ENCODE peak calls at places on chromosomes 1 and 21, in eight cellular contexts. B, H, S, X, E, O, L and Q are unnamed samples.
A peak's percentile ranks its signal among the peaks of the same experiment; 100 is the strongest.

GRCh38 chr1:6127587-6128163 is 52.4 kb downstream of the CHD5 start:
- DNase-seq in B (peak; percentile 23), H (peak; percentile 73), S (peak; percentile 72), X (no peak), E (peak; percentile 49), O (peak; percentile 37), L (peak; percentile 69), Q (no peak)

GRCh38 chr1:225482489-225482950 is 54.7 kb upstream of the LBR start:
- DNase-seq in B (peak; percentile 57), H (no peak), S (peak; percentile 83), X (peak; percentile 55), E (no peak), O (peak; percentile 53), L (no peak), Q (no peak)

GRCh38 chr21:42459583-42460215 is 36.3 kb downstream of the RSPH1 start:
- DNase-seq in B (no peak), H (no peak), S (no peak), X (peak; percentile 32), E (no peak), O (no peak), L (no peak), Q (no peak)

GRCh38 chr1:53368314-53369033 is 40.6 kb upstream of the LRP8 start:
- DNase-seq in B (no peak), H (no peak), S (peak; percentile 3), X (peak; percentile 58), E (no peak), O (no peak), L (no peak), Q (peak; percentile 30)

GRCh38 chr1:186008920-186009737 is 274.9 kb downstream of the HMCN1 start:
- DNase-seq in B (peak; percentile 45), H (no peak), S (peak; percentile 58), X (no peak), E (no peak), O (peak; percentile 66), L (no peak), Q (no peak)

GRCh38 chr21:35677298-35677841 is 383.0 kb downstream of the SETD4 start:
- DNase-seq in B (no peak), H (no peak), S (no peak), X (no peak), E (no peak), O (no peak), L (no peak), Q (no peak)

GRCh38 chr1:53589043-53589887 is 130.1 kb downstream of the DMRTB1 start:
- DNase-seq in B (no peak), H (no peak), S (no peak), X (peak; percentile 42), E (no peak), O (no peak), L (no peak), Q (no peak)

GRCh38 chr21:45279446-45280177 is 8.1 kb downstream of the POFUT2 start:
- DNase-seq in B (no peak), H (no peak), S (no peak), X (peak; percentile 56), E (no peak), O (no peak), L (no peak), Q (no peak)

GRCh38 chr1:218336353-218336752 is 8.8 kb upstream of the TGFB2 start:
- DNase-seq in B (peak; percentile 48), H (no peak), S (peak; percentile 22), X (no peak), E (no peak), O (peak; percentile 70), L (no peak), Q (no peak)